ENCODE peak calls at places on chromosomes 11 and 22, in ten cellular contexts. X is GM10248; P is NCI-H748 treated with DMSO at 0.1 percent for 48 hours; N is amniotic stem cell; W is DND-41; A is CD4-positive, CD25-positive, alpha-beta regulatory T cell; S is Calu3; I is H54; T is ELR; Y is GM23338. D is an unnamed sample.

GRCh38 chr11:114846040-114846791 is 167.9 kb downstream of the NXPE2 start:
- DNase-seq in N (no peak), Y (no peak), A (no peak), S (no peak), T (no peak), X (no peak), I (no peak), W (no peak), P (no peak), D (no peak)

GRCh38 chr11:120969993-120970392 is 53.9 kb upstream of the TBCEL start:
- DNase-seq in Y (no peak), S (no peak), W (no peak), N (no peak), T (no peak), P (no peak), I (no peak), X (no peak), A (no peak), D (no peak)

GRCh38 chr11:35639591-35640179 is 21.4 kb downstream of the FJX1 start:
- DNase-seq in W (no peak), S (no peak), P (peak; percentile 76), N (no peak), A (no peak), X (no peak), T (no peak), I (no peak), Y (peak; percentile 77), D (no peak)

GRCh38 chr22:46430961-46431838 is 95.7 kb downstream of the TRMU start:
- DNase-seq in Y (no peak), T (no peak), A (no peak), P (no peak), X (no peak), N (no peak), S (no peak), I (no peak), W (no peak), D (no peak)

GRCh38 chr11:117560786-117561530 is 233.3 kb downstream of the CEP164 start:
- DNase-seq in Y (no peak), S (no peak), A (no peak), T (no peak), W (no peak), P (no peak), N (no peak), I (no peak), X (no peak), D (no peak)

GRCh38 chr11:74824285-74824982 is 75.8 kb downstream of the RNF169 start:
- DNase-seq in Y (no peak), S (no peak), I (no peak), X (no peak), T (no peak), N (no peak), P (no peak), W (no peak), A (no peak), D (no peak)

GRCh38 chr11:69744435-69744834 is 30.7 kb downstream of the FGF4 start:
- DNase-seq in X (no peak), A (no peak), W (no peak), S (peak; percentile 22), I (peak; percentile 35), P (no peak), N (no peak), Y (peak; percentile 55), T (peak; percentile 70), D (no peak)

GRCh38 chr11:62081378-62082291 is 42.2 kb upstream of the INCENP start:
- DNase-seq in P (peak; percentile 74), I (peak; percentile 58), A (peak; percentile 70), W (peak; percentile 66), Y (peak; percentile 80), N (peak; percentile 42), S (peak; percentile 87), X (peak; percentile 77), T (peak; percentile 73), D (peak; percentile 91)

GRCh38 chr11:59154585-59154984 is 11.9 kb downstream of the FAM111A start:
- DNase-seq in N (no peak), X (no peak), S (no peak), W (no peak), A (no peak), I (no peak), Y (no peak), P (no peak), T (no peak), D (no peak)

GRCh38 chr11:106152824-106153223 is 75.4 kb downstream of the AASDHPPT start:
- DNase-seq in W (no peak), X (no peak), P (no peak), T (peak; percentile 63), I (no peak), A (no peak), N (no peak), Y (no peak), S (no peak), D (no peak)

GRCh38 chr11:8263769-8264410 is at the start of gene LMO1:
- DNase-seq in X (peak; percentile 88), N (peak; percentile 54), P (peak; percentile 71), A (peak; percentile 74), I (peak; percentile 100), T (peak; percentile 84), S (peak; percentile 83), Y (peak; percentile 91), W (peak; percentile 71), D (peak; percentile 88)

GRCh38 chr11:14124886-14125285 is 162.4 kb downstream of the SPON1 start:
- DNase-seq in A (no peak), S (no peak), N (no peak), W (no peak), Y (no peak), P (no peak), T (no peak), I (no peak), X (no peak), D (no peak)

GRCh38 chr11:119529063-119529845 is 106.3 kb upstream of the THY1 start:
- DNase-seq in Y (no peak), X (no peak), S (no peak), N (no peak), W (no peak), I (no peak), A (no peak), T (no peak), P (no peak), D (peak; percentile 34)

GRCh38 chr11:86193297-86194095 is 51.1 kb upstream of the EED start:
- DNase-seq in S (peak; percentile 67), W (peak; percentile 37), T (peak; percentile 91), Y (peak; percentile 94), A (peak; percentile 94), P (peak; percentile 69), X (peak; percentile 75), I (peak; percentile 73), N (no peak), D (peak; percentile 82)

GRCh38 chr11:64784813-64785581 is 6.7 kb upstream of the SF1 start:
- DNase-seq in A (no peak), T (no peak), W (no peak), P (no peak), I (no peak), S (no peak), N (no peak), X (no peak), Y (no peak), D (peak; percentile 5)

GRCh38 chr11:124846058-124846719 is 19.0 kb upstream of the ROBO3 start:
- DNase-seq in A (no peak), I (no peak), N (no peak), S (no peak), P (no peak), T (no peak), Y (no peak), X (no peak), W (no peak), D (no peak)